ENCODE peak calls at places on chromosome 1, in six cellular contexts. P is putamen; K is epithelial cell of esophagus; Z is Calu3; Q is activated naive CD4-positive, alpha-beta T cell treated with anti-CD3 and anti-CD28 coated beads, Interleukin-2, amount 10 ng/mL, durations not matched to agents 7 days and 5 days; X is NCI-H1105. N is an unnamed sample.

GRCh38 chr1:150577557-150578277 is 1.7 kb downstream of the MCL1 start:
- DNase-seq in Z (no peak), X (no peak), Q (no peak), K (no peak), P (no peak), N (peak)

GRCh38 chr1:51736702-51737101 is 119.8 kb downstream of the OSBPL9 start:
- DNase-seq in P (no peak), Z (peak), X (no peak), Q (no peak), K (peak), N (peak)

GRCh38 chr1:230839166-230839565 is 29.2 kb downstream of the C1orf198 start:
- DNase-seq in Z (no peak), Q (no peak), K (no peak), P (peak), X (no peak), N (no peak)

GRCh38 chr1:29033829-29034466 is 89.8 kb downstream of the TMEM200B start:
- DNase-seq in P (peak), X (peak), Q (no peak), K (peak), Z (no peak), N (peak)

GRCh38 chr1:212455406-212456165 is 22.9 kb downstream of the NENF start:
- DNase-seq in X (peak), P (peak), Q (peak), Z (peak), K (peak), N (peak)

GRCh38 chr1:84347547-84348239 is 46.2 kb downstream of the SAMD13 start:
- DNase-seq in Z (no peak), P (peak), K (no peak), Q (no peak), X (no peak), N (no peak)

GRCh38 chr1:212667223-212668139 is 32.2 kb downstream of the BATF3 start:
- DNase-seq in Q (no peak), X (no peak), K (peak), Z (peak), P (no peak), N (peak)

GRCh38 chr1:176559474-176560390 is 96.8 kb downstream of the PAPPA2 start:
- DNase-seq in P (peak), K (peak), X (peak), Z (peak), Q (peak), N (peak)

GRCh38 chr1:119713039-119713537 is 1.4 kb downstream of the PHGDH start:
- DNase-seq in X (peak), P (peak), K (peak), Q (no peak), Z (no peak), N (no peak)

GRCh38 chr1:921011-921837 is 2.5 kb upstream of the SAMD11 start:
- DNase-seq in P (peak), Z (peak), Q (peak), X (peak), K (peak), N (peak)

GRCh38 chr1:1173793-1174415 is at the start of gene TTLL10:
- DNase-seq in Q (peak), X (no peak), Z (no peak), P (no peak), K (no peak), N (peak)